ENCODE peak calls at places on chromosomes 12 and 14, in six cellular contexts. S is NCI-H1105; R is stimulated activated naive CD8-positive, alpha-beta T cell treated with anti-CD3 and anti-CD28 coated beads, Interleukin-15, amount 100 ng/mL, for 72 hours; N is effector memory CD8-positive, alpha-beta T cell; V is HTR-8/SVneo; C is endothelial cell. D is an unnamed sample.
A peak's percentile ranks its signal among the peaks of the same experiment; 100 is the strongest.

GRCh38 chr12:28961948-28962384 is 187.1 kb upstream of the FAR2 start:
- DNase-seq in R (no peak), N (no peak), V (no peak), C (no peak), S (no peak), D (no peak)

GRCh38 chr12:80101126-80101525 is 1.8 kb downstream of the OTOGL start:
- DNase-seq in C (no peak), S (peak; percentile 41), V (no peak), N (no peak), R (no peak), D (peak; percentile 25)

GRCh38 chr14:68268719-68269118 is 449.1 kb downstream of the RAD51B start:
- DNase-seq in V (no peak), S (no peak), R (no peak), N (no peak), C (no peak), D (no peak)

GRCh38 chr12:1984759-1985158 is 19.5 kb downstream of the DCP1B start:
- DNase-seq in C (no peak), V (no peak), R (no peak), N (no peak), S (no peak), D (no peak)

GRCh38 chr12:111288771-111289170 is 80.1 kb downstream of the PHETA1 start:
- DNase-seq in V (no peak), C (no peak), S (no peak), N (no peak), R (no peak), D (no peak)

GRCh38 chr12:122206111-122206881 is 2.8 kb downstream of the B3GNT4 start:
- DNase-seq in R (no peak), N (no peak), V (no peak), S (no peak), C (no peak), D (no peak)

GRCh38 chr12:24895612-24896011 is 53.3 kb downstream of the BCAT1 start:
- DNase-seq in S (no peak), N (no peak), C (no peak), V (no peak), R (no peak), D (no peak)

GRCh38 chr12:19397534-19397933 is 41.8 kb upstream of the AEBP2 start:
- DNase-seq in V (peak; percentile 38), C (no peak), N (no peak), S (no peak), R (no peak), D (no peak)

GRCh38 chr12:104010800-104011199 is 39.2 kb downstream of the GLT8D2 start:
- DNase-seq in V (no peak), C (no peak), S (no peak), N (no peak), R (no peak), D (no peak)

GRCh38 chr12:80925983-80926382 is 11.8 kb downstream of the LIN7A start:
- DNase-seq in N (no peak), V (no peak), R (no peak), S (no peak), C (no peak), D (no peak)

GRCh38 chr12:59459966-59460365 is 135.9 kb upstream of the SLC16A7 start:
- DNase-seq in N (no peak), V (peak; percentile 5), C (no peak), R (no peak), S (no peak), D (no peak)

GRCh38 chr12:47382305-47382704 is 302.5 kb upstream of the AMIGO2 start:
- DNase-seq in N (no peak), S (no peak), C (no peak), R (no peak), V (no peak), D (no peak)

GRCh38 chr12:58818546-58818945 is 101.8 kb downstream of the LRIG3 start:
- DNase-seq in S (no peak), N (no peak), C (no peak), V (no peak), R (no peak), D (no peak)

GRCh38 chr12:27236498-27236897 is 7.6 kb upstream of the STK38L start:
- DNase-seq in R (no peak), N (no peak), S (no peak), C (no peak), V (no peak), D (peak; percentile 43)

GRCh38 chr12:26126340-26127284 is 1.8 kb upstream of the BHLHE41 start:
- DNase-seq in N (no peak), C (peak; percentile 79), S (peak; percentile 81), V (peak; percentile 67), R (peak; percentile 40), D (peak; percentile 87)

GRCh38 chr14:98819132-98819866 is 452.7 kb downstream of the BCL11B start:
- DNase-seq in V (no peak), R (no peak), C (no peak), N (no peak), S (no peak), D (no peak)

GRCh38 chr14:61503167-61503801 is 181.9 kb downstream of the PRKCH start:
- DNase-seq in R (peak; percentile 57), C (no peak), V (no peak), S (no peak), N (peak; percentile 56), D (no peak)

GRCh38 chr12:81468206-81468605 is 290.9 kb downstream of the PPFIA2 start:
- DNase-seq in S (peak; percentile 16), R (no peak), V (no peak), C (no peak), N (no peak), D (no peak)

GRCh38 chr12:46450279-46450748 is 77.7 kb upstream of the SLC38A2 start:
- DNase-seq in N (no peak), S (no peak), V (no peak), R (no peak), C (no peak), D (peak; percentile 96)

GRCh38 chr12:44960423-44960822 is 84.3 kb upstream of the NELL2 start:
- DNase-seq in S (no peak), C (no peak), R (no peak), V (no peak), N (no peak), D (no peak)

GRCh38 chr12:81224626-81225025 is 146.7 kb downstream of the ACSS3 start:
- DNase-seq in N (no peak), V (no peak), S (no peak), C (no peak), R (no peak), D (no peak)

GRCh38 chr14:92252291-92252690 is 70.7 kb upstream of the SLC24A4 start:
- DNase-seq in C (no peak), N (no peak), V (no peak), R (no peak), S (peak; percentile 81), D (no peak)

GRCh38 chr14:60315591-60315990 is 66.6 kb downstream of the PPM1A start:
- DNase-seq in N (no peak), V (no peak), C (no peak), R (no peak), S (no peak), D (no peak)

GRCh38 chr14:61992139-61992538 is 229.9 kb downstream of the SNAPC1 start:
- DNase-seq in C (no peak), R (no peak), N (no peak), V (no peak), S (no peak), D (peak; percentile 4)

GRCh38 chr12:113270709-113271009 is 49.4 kb downstream of the TPCN1 start:
- DNase-seq in V (no peak), R (no peak), C (no peak), N (no peak), S (no peak), D (no peak)

GRCh38 chr14:41605550-41606248 is 977 bp upstream of the LRFN5 start:
- DNase-seq in C (peak; percentile 53), R (no peak), S (peak; percentile 79), V (no peak), N (no peak), D (no peak)

GRCh38 chr12:1297206-1297605 is 297.2 kb downstream of the FBXL14 start:
- DNase-seq in R (no peak), V (no peak), C (no peak), S (no peak), N (no peak), D (no peak)

D was measured in small intestine.